ENCODE peak calls at places on chromosomes 2 and 18, in ten cellular contexts. One of them, this sample, is unnamed.

GRCh38 chr18:6881034-6881800 is 151.7 kb downstream of the ARHGAP28 start:
- DNase-seq in C1 segment of cervical spinal cord: no peak
- DNase-seq in GM20000: no peak
- DNase-seq in IMR-90: peak
- DNase-seq in cardiac septum: no peak
- DNase-seq in gastrocnemius medialis: peak
- DNase-seq in posterior cingulate gyrus: no peak
- DNase-seq in CD4-positive, alpha-beta T cell: no peak
- DNase-seq in foreskin fibroblast: peak
- DNase-seq in fibroblast of lung: peak
- DNase-seq in this sample: peak

GRCh38 chr2:214450118-214450894 is 39.5 kb downstream of the VWC2L start:
- DNase-seq in fibroblast of lung: no peak
- DNase-seq in cardiac septum: no peak
- DNase-seq in C1 segment of cervical spinal cord: no peak
- DNase-seq in CD4-positive, alpha-beta T cell: no peak
- DNase-seq in GM20000: no peak
- DNase-seq in gastrocnemius medialis: no peak
- DNase-seq in foreskin fibroblast: no peak
- DNase-seq in posterior cingulate gyrus: no peak
- DNase-seq in IMR-90: no peak
- DNase-seq in this sample: no peak

GRCh38 chr2:176002684-176003225 is 688 bp upstream of the LNPK start:
- DNase-seq in gastrocnemius medialis: peak
- DNase-seq in posterior cingulate gyrus: peak
- DNase-seq in CD4-positive, alpha-beta T cell: no peak
- DNase-seq in IMR-90: peak
- DNase-seq in fibroblast of lung: peak
- DNase-seq in cardiac septum: no peak
- DNase-seq in GM20000: peak
- DNase-seq in foreskin fibroblast: peak
- DNase-seq in C1 segment of cervical spinal cord: no peak
- DNase-seq in this sample: peak

GRCh38 chr18:55400590-55401274 is 187.3 kb downstream of the TCF4 start:
- DNase-seq in GM20000: no peak
- DNase-seq in IMR-90: peak
- DNase-seq in foreskin fibroblast: no peak
- DNase-seq in gastrocnemius medialis: no peak
- DNase-seq in C1 segment of cervical spinal cord: no peak
- DNase-seq in fibroblast of lung: peak
- DNase-seq in CD4-positive, alpha-beta T cell: no peak
- DNase-seq in posterior cingulate gyrus: no peak
- DNase-seq in cardiac septum: no peak
- DNase-seq in this sample: peak

GRCh38 chr2:43136862-43137261 is 89.5 kb downstream of the ZFP36L2 start:
- DNase-seq in IMR-90: no peak
- DNase-seq in C1 segment of cervical spinal cord: no peak
- DNase-seq in foreskin fibroblast: no peak
- DNase-seq in cardiac septum: no peak
- DNase-seq in fibroblast of lung: no peak
- DNase-seq in gastrocnemius medialis: no peak
- DNase-seq in posterior cingulate gyrus: no peak
- DNase-seq in CD4-positive, alpha-beta T cell: peak
- DNase-seq in GM20000: no peak
- DNase-seq in this sample: no peak

GRCh38 chr2:132815522-132815921 is 145.5 kb upstream of the LYPD1 start:
- DNase-seq in CD4-positive, alpha-beta T cell: no peak
- DNase-seq in fibroblast of lung: peak
- DNase-seq in GM20000: no peak
- DNase-seq in C1 segment of cervical spinal cord: no peak
- DNase-seq in foreskin fibroblast: peak
- DNase-seq in posterior cingulate gyrus: no peak
- DNase-seq in gastrocnemius medialis: no peak
- DNase-seq in cardiac septum: no peak
- DNase-seq in IMR-90: peak
- DNase-seq in this sample: peak

GRCh38 chr2:113768770-113769169 is 12.3 kb upstream of the SLC35F5 start:
- DNase-seq in IMR-90: peak
- DNase-seq in CD4-positive, alpha-beta T cell: no peak
- DNase-seq in fibroblast of lung: peak
- DNase-seq in GM20000: no peak
- DNase-seq in gastrocnemius medialis: no peak
- DNase-seq in C1 segment of cervical spinal cord: no peak
- DNase-seq in foreskin fibroblast: no peak
- DNase-seq in cardiac septum: no peak
- DNase-seq in posterior cingulate gyrus: no peak
- DNase-seq in this sample: no peak

GRCh38 chr2:118120001-118120400 is 31.7 kb downstream of the INSIG2 start:
- DNase-seq in CD4-positive, alpha-beta T cell: no peak
- DNase-seq in fibroblast of lung: peak
- DNase-seq in C1 segment of cervical spinal cord: no peak
- DNase-seq in cardiac septum: no peak
- DNase-seq in IMR-90: no peak
- DNase-seq in posterior cingulate gyrus: no peak
- DNase-seq in foreskin fibroblast: no peak
- DNase-seq in gastrocnemius medialis: no peak
- DNase-seq in GM20000: no peak
- DNase-seq in this sample: no peak

GRCh38 chr2:135984199-135985017 is 1.0 kb downstream of the DARS1 start:
- DNase-seq in foreskin fibroblast: no peak
- DNase-seq in C1 segment of cervical spinal cord: no peak
- DNase-seq in CD4-positive, alpha-beta T cell: no peak
- DNase-seq in cardiac septum: no peak
- DNase-seq in GM20000: peak
- DNase-seq in gastrocnemius medialis: no peak
- DNase-seq in IMR-90: no peak
- DNase-seq in fibroblast of lung: no peak
- DNase-seq in posterior cingulate gyrus: no peak
- DNase-seq in this sample: no peak

GRCh38 chr2:157793053-157793612 is 83.0 kb downstream of the ACVR1 start:
- DNase-seq in fibroblast of lung: no peak
- DNase-seq in C1 segment of cervical spinal cord: no peak
- DNase-seq in CD4-positive, alpha-beta T cell: no peak
- DNase-seq in posterior cingulate gyrus: no peak
- DNase-seq in IMR-90: no peak
- DNase-seq in gastrocnemius medialis: no peak
- DNase-seq in GM20000: no peak
- DNase-seq in cardiac septum: no peak
- DNase-seq in foreskin fibroblast: no peak
- DNase-seq in this sample: no peak

GRCh38 chr2:63192889-63193778 is 142.5 kb downstream of the OTX1 start:
- DNase-seq in fibroblast of lung: no peak
- DNase-seq in posterior cingulate gyrus: no peak
- DNase-seq in C1 segment of cervical spinal cord: no peak
- DNase-seq in cardiac septum: no peak
- DNase-seq in IMR-90: no peak
- DNase-seq in gastrocnemius medialis: no peak
- DNase-seq in CD4-positive, alpha-beta T cell: no peak
- DNase-seq in foreskin fibroblast: no peak
- DNase-seq in GM20000: no peak
- DNase-seq in this sample: peak

GRCh38 chr2:194705398-194705797 is 951.6 kb upstream of the SLC39A10 start:
- DNase-seq in GM20000: no peak
- DNase-seq in CD4-positive, alpha-beta T cell: no peak
- DNase-seq in foreskin fibroblast: no peak
- DNase-seq in IMR-90: no peak
- DNase-seq in fibroblast of lung: no peak
- DNase-seq in gastrocnemius medialis: no peak
- DNase-seq in C1 segment of cervical spinal cord: no peak
- DNase-seq in posterior cingulate gyrus: no peak
- DNase-seq in cardiac septum: no peak
- DNase-seq in this sample: no peak

GRCh38 chr2:45178854-45179253 is 169.6 kb upstream of the SIX2 start:
- DNase-seq in IMR-90: peak
- DNase-seq in posterior cingulate gyrus: no peak
- DNase-seq in CD4-positive, alpha-beta T cell: no peak
- DNase-seq in C1 segment of cervical spinal cord: no peak
- DNase-seq in GM20000: no peak
- DNase-seq in fibroblast of lung: peak
- DNase-seq in gastrocnemius medialis: no peak
- DNase-seq in foreskin fibroblast: peak
- DNase-seq in cardiac septum: no peak
- DNase-seq in this sample: no peak

GRCh38 chr2:161414385-161415040 is 1.6 kb upstream of the TBR1 start:
- DNase-seq in IMR-90: peak
- DNase-seq in CD4-positive, alpha-beta T cell: no peak
- DNase-seq in posterior cingulate gyrus: peak
- DNase-seq in foreskin fibroblast: no peak
- DNase-seq in GM20000: peak
- DNase-seq in cardiac septum: no peak
- DNase-seq in gastrocnemius medialis: no peak
- DNase-seq in fibroblast of lung: peak
- DNase-seq in C1 segment of cervical spinal cord: no peak
- DNase-seq in this sample: peak

GRCh38 chr2:30877833-30878232 is 70.6 kb upstream of the CAPN13 start:
- DNase-seq in gastrocnemius medialis: no peak
- DNase-seq in GM20000: no peak
- DNase-seq in C1 segment of cervical spinal cord: no peak
- DNase-seq in CD4-positive, alpha-beta T cell: no peak
- DNase-seq in cardiac septum: no peak
- DNase-seq in fibroblast of lung: no peak
- DNase-seq in IMR-90: no peak
- DNase-seq in foreskin fibroblast: no peak
- DNase-seq in posterior cingulate gyrus: no peak
- DNase-seq in this sample: no peak

GRCh38 chr2:37869756-37870155 is 55.3 kb upstream of the RMDN2 start:
- DNase-seq in CD4-positive, alpha-beta T cell: no peak
- DNase-seq in cardiac septum: no peak
- DNase-seq in posterior cingulate gyrus: no peak
- DNase-seq in fibroblast of lung: peak
- DNase-seq in C1 segment of cervical spinal cord: no peak
- DNase-seq in IMR-90: peak
- DNase-seq in foreskin fibroblast: peak
- DNase-seq in GM20000: no peak
- DNase-seq in gastrocnemius medialis: no peak
- DNase-seq in this sample: peak

GRCh38 chr2:188819781-188820180 is 154.4 kb upstream of the COL3A1 start:
- DNase-seq in fibroblast of lung: peak
- DNase-seq in cardiac septum: no peak
- DNase-seq in CD4-positive, alpha-beta T cell: no peak
- DNase-seq in GM20000: no peak
- DNase-seq in posterior cingulate gyrus: no peak
- DNase-seq in gastrocnemius medialis: no peak
- DNase-seq in IMR-90: no peak
- DNase-seq in foreskin fibroblast: no peak
- DNase-seq in C1 segment of cervical spinal cord: no peak
- DNase-seq in this sample: peak

GRCh38 chr18:49400398-49401072 is 59.9 kb downstream of the DYM start:
- DNase-seq in CD4-positive, alpha-beta T cell: no peak
- DNase-seq in foreskin fibroblast: no peak
- DNase-seq in GM20000: no peak
- DNase-seq in posterior cingulate gyrus: no peak
- DNase-seq in IMR-90: peak
- DNase-seq in fibroblast of lung: peak
- DNase-seq in cardiac septum: no peak
- DNase-seq in C1 segment of cervical spinal cord: no peak
- DNase-seq in gastrocnemius medialis: no peak
- DNase-seq in this sample: no peak

GRCh38 chr2:194304191-194304590 is 1352.8 kb upstream of the SLC39A10 start:
- DNase-seq in posterior cingulate gyrus: no peak
- DNase-seq in cardiac septum: no peak
- DNase-seq in foreskin fibroblast: no peak
- DNase-seq in GM20000: no peak
- DNase-seq in fibroblast of lung: no peak
- DNase-seq in C1 segment of cervical spinal cord: no peak
- DNase-seq in CD4-positive, alpha-beta T cell: no peak
- DNase-seq in gastrocnemius medialis: no peak
- DNase-seq in IMR-90: no peak
- DNase-seq in this sample: no peak

GRCh38 chr2:236762628-236763027 is 193.0 kb downstream of the ACKR3 start:
- DNase-seq in cardiac septum: no peak
- DNase-seq in gastrocnemius medialis: no peak
- DNase-seq in foreskin fibroblast: no peak
- DNase-seq in IMR-90: no peak
- DNase-seq in GM20000: no peak
- DNase-seq in CD4-positive, alpha-beta T cell: no peak
- DNase-seq in fibroblast of lung: no peak
- DNase-seq in posterior cingulate gyrus: no peak
- DNase-seq in C1 segment of cervical spinal cord: no peak
- DNase-seq in this sample: no peak

GRCh38 chr18:57430166-57430958 is 4.8 kb upstream of the ONECUT2 start:
- DNase-seq in IMR-90: no peak
- DNase-seq in cardiac septum: peak
- DNase-seq in C1 segment of cervical spinal cord: no peak
- DNase-seq in gastrocnemius medialis: no peak
- DNase-seq in CD4-positive, alpha-beta T cell: no peak
- DNase-seq in foreskin fibroblast: no peak
- DNase-seq in posterior cingulate gyrus: no peak
- DNase-seq in GM20000: no peak
- DNase-seq in fibroblast of lung: no peak
- DNase-seq in this sample: no peak

GRCh38 chr2:237262838-237263771 is 150.9 kb downstream of the COL6A3 start:
- DNase-seq in GM20000: no peak
- DNase-seq in gastrocnemius medialis: no peak
- DNase-seq in foreskin fibroblast: peak
- DNase-seq in fibroblast of lung: peak
- DNase-seq in posterior cingulate gyrus: no peak
- DNase-seq in C1 segment of cervical spinal cord: no peak
- DNase-seq in CD4-positive, alpha-beta T cell: no peak
- DNase-seq in cardiac septum: no peak
- DNase-seq in IMR-90: peak
- DNase-seq in this sample: peak

GRCh38 chr2:71609029-71609428 is 155.7 kb downstream of the DYSF start:
- DNase-seq in foreskin fibroblast: no peak
- DNase-seq in cardiac septum: peak
- DNase-seq in fibroblast of lung: no peak
- DNase-seq in IMR-90: no peak
- DNase-seq in gastrocnemius medialis: peak
- DNase-seq in GM20000: no peak
- DNase-seq in posterior cingulate gyrus: no peak
- DNase-seq in CD4-positive, alpha-beta T cell: no peak
- DNase-seq in C1 segment of cervical spinal cord: no peak
- DNase-seq in this sample: no peak

GRCh38 chr2:240688563-240688919 is 3.1 kb upstream of the AQP12A start:
- DNase-seq in gastrocnemius medialis: no peak
- DNase-seq in IMR-90: no peak
- DNase-seq in cardiac septum: no peak
- DNase-seq in CD4-positive, alpha-beta T cell: no peak
- DNase-seq in foreskin fibroblast: no peak
- DNase-seq in C1 segment of cervical spinal cord: no peak
- DNase-seq in fibroblast of lung: no peak
- DNase-seq in posterior cingulate gyrus: no peak
- DNase-seq in GM20000: no peak
- DNase-seq in this sample: no peak

GRCh38 chr2:121754851-121755236 is 607 bp upstream of the TSN start:
- DNase-seq in cardiac septum: no peak
- DNase-seq in posterior cingulate gyrus: no peak
- DNase-seq in CD4-positive, alpha-beta T cell: no peak
- DNase-seq in IMR-90: no peak
- DNase-seq in gastrocnemius medialis: no peak
- DNase-seq in foreskin fibroblast: no peak
- DNase-seq in GM20000: no peak
- DNase-seq in fibroblast of lung: no peak
- DNase-seq in C1 segment of cervical spinal cord: no peak
- DNase-seq in this sample: no peak

GRCh38 chr2:127569274-127570065 is 34.0 kb downstream of the MYO7B start:
- DNase-seq in cardiac septum: peak
- DNase-seq in C1 segment of cervical spinal cord: peak
- DNase-seq in foreskin fibroblast: peak
- DNase-seq in CD4-positive, alpha-beta T cell: no peak
- DNase-seq in IMR-90: peak
- DNase-seq in gastrocnemius medialis: peak
- DNase-seq in fibroblast of lung: peak
- DNase-seq in posterior cingulate gyrus: no peak
- DNase-seq in GM20000: no peak
- DNase-seq in this sample: peak

GRCh38 chr2:109331081-109331480 is 202.1 kb downstream of the SH3RF3 start:
- DNase-seq in GM20000: no peak
- DNase-seq in posterior cingulate gyrus: no peak
- DNase-seq in IMR-90: no peak
- DNase-seq in CD4-positive, alpha-beta T cell: no peak
- DNase-seq in foreskin fibroblast: no peak
- DNase-seq in cardiac septum: no peak
- DNase-seq in C1 segment of cervical spinal cord: no peak
- DNase-seq in fibroblast of lung: no peak
- DNase-seq in gastrocnemius medialis: no peak
- DNase-seq in this sample: no peak

GRCh38 chr2:137888845-137889244 is 75.4 kb upstream of the HNMT start:
- DNase-seq in IMR-90: no peak
- DNase-seq in fibroblast of lung: peak
- DNase-seq in GM20000: no peak
- DNase-seq in foreskin fibroblast: peak
- DNase-seq in cardiac septum: no peak
- DNase-seq in CD4-positive, alpha-beta T cell: no peak
- DNase-seq in C1 segment of cervical spinal cord: no peak
- DNase-seq in posterior cingulate gyrus: peak
- DNase-seq in gastrocnemius medialis: no peak
- DNase-seq in this sample: peak